ENCODE peak calls at places on chromosomes 13 and 19, in eight cellular contexts. One of them, this sample, is unnamed.

GRCh38 chr13:50107205-50107604 is 92.0 kb downstream of the KCNRG start:
- DNase-seq in hepatocyte: no peak
- DNase-seq in neural progenitor cell: no peak
- DNase-seq in OCI-LY7: no peak
- DNase-seq in HCT116: no peak
- DNase-seq in SK-N-SH: no peak
- DNase-seq in PC-3: no peak
- DNase-seq in GM23338: peak
- DNase-seq in this sample: no peak

GRCh38 chr13:37868691-37869505 is 674 bp downstream of the TRPC4 start:
- DNase-seq in hepatocyte: peak
- DNase-seq in neural progenitor cell: peak
- DNase-seq in OCI-LY7: no peak
- DNase-seq in HCT116: no peak
- DNase-seq in SK-N-SH: no peak
- DNase-seq in PC-3: no peak
- DNase-seq in GM23338: peak
- DNase-seq in this sample: no peak

GRCh38 chr13:32164622-32165268 is 133.2 kb downstream of the FRY start:
- DNase-seq in hepatocyte: peak
- DNase-seq in neural progenitor cell: peak
- DNase-seq in OCI-LY7: peak
- DNase-seq in HCT116: peak
- DNase-seq in SK-N-SH: peak
- DNase-seq in PC-3: peak
- DNase-seq in GM23338: peak
- DNase-seq in this sample: peak

GRCh38 chr19:1244693-1245451 is 3.3 kb downstream of the ATP5F1D start:
- DNase-seq in hepatocyte: peak
- DNase-seq in neural progenitor cell: no peak
- DNase-seq in OCI-LY7: no peak
- DNase-seq in HCT116: no peak
- DNase-seq in SK-N-SH: no peak
- DNase-seq in PC-3: no peak
- DNase-seq in GM23338: no peak
- DNase-seq in this sample: no peak

GRCh38 chr13:64164435-64164834 is 2748.8 kb upstream of the PCDH20 start:
- DNase-seq in hepatocyte: no peak
- DNase-seq in neural progenitor cell: no peak
- DNase-seq in OCI-LY7: no peak
- DNase-seq in HCT116: no peak
- DNase-seq in SK-N-SH: no peak
- DNase-seq in PC-3: no peak
- DNase-seq in GM23338: no peak
- DNase-seq in this sample: no peak

GRCh38 chr19:52685811-52686210 is 47.7 kb upstream of the ZNF83 start:
- DNase-seq in hepatocyte: no peak
- DNase-seq in neural progenitor cell: no peak
- DNase-seq in OCI-LY7: no peak
- DNase-seq in HCT116: no peak
- DNase-seq in SK-N-SH: no peak
- DNase-seq in PC-3: peak
- DNase-seq in GM23338: no peak
- DNase-seq in this sample: no peak

GRCh38 chr19:54035215-54036178 is 28.2 kb downstream of the VSTM1 start:
- DNase-seq in hepatocyte: no peak
- DNase-seq in neural progenitor cell: peak
- DNase-seq in OCI-LY7: no peak
- DNase-seq in HCT116: no peak
- DNase-seq in SK-N-SH: no peak
- DNase-seq in PC-3: peak
- DNase-seq in GM23338: peak
- DNase-seq in this sample: no peak

GRCh38 chr13:93260591-93260990 is 34.0 kb downstream of the GPC6 start:
- DNase-seq in hepatocyte: no peak
- DNase-seq in neural progenitor cell: no peak
- DNase-seq in OCI-LY7: no peak
- DNase-seq in HCT116: no peak
- DNase-seq in SK-N-SH: no peak
- DNase-seq in PC-3: peak
- DNase-seq in GM23338: no peak
- DNase-seq in this sample: no peak

GRCh38 chr19:33063356-33064116 is 1.2 kb downstream of the RHPN2 start:
- DNase-seq in hepatocyte: peak
- DNase-seq in neural progenitor cell: peak
- DNase-seq in OCI-LY7: peak
- DNase-seq in HCT116: no peak
- DNase-seq in SK-N-SH: peak
- DNase-seq in PC-3: peak
- DNase-seq in GM23338: peak
- DNase-seq in this sample: peak

GRCh38 chr13:45897562-45897961 is 46.0 kb upstream of the SIAH3 start:
- DNase-seq in hepatocyte: no peak
- DNase-seq in neural progenitor cell: no peak
- DNase-seq in OCI-LY7: no peak
- DNase-seq in HCT116: no peak
- DNase-seq in SK-N-SH: no peak
- DNase-seq in PC-3: no peak
- DNase-seq in GM23338: no peak
- DNase-seq in this sample: no peak

GRCh38 chr13:45895880-45896279 is 44.3 kb upstream of the SIAH3 start:
- DNase-seq in hepatocyte: no peak
- DNase-seq in neural progenitor cell: no peak
- DNase-seq in OCI-LY7: no peak
- DNase-seq in HCT116: no peak
- DNase-seq in SK-N-SH: no peak
- DNase-seq in PC-3: no peak
- DNase-seq in GM23338: no peak
- DNase-seq in this sample: no peak
- TF ChIP-seq EZH2phosphoT487 in hepatocyte: no peak
- TF ChIP-seq EZH2phosphoT487 in neural progenitor cell: no peak
- TF ChIP-seq EZH2phosphoT487 in OCI-LY7: no peak
- TF ChIP-seq EZH2phosphoT487 in HCT116: no peak
- TF ChIP-seq EZH2phosphoT487 in SK-N-SH: no peak
- TF ChIP-seq EZH2phosphoT487 in PC-3: no peak
- TF ChIP-seq EZH2phosphoT487 in GM23338: no peak
- TF ChIP-seq EZH2phosphoT487 in this sample: no peak

GRCh38 chr19:7142771-7143170 is 73.3 kb downstream of the ZNF557 start:
- DNase-seq in hepatocyte: no peak
- DNase-seq in neural progenitor cell: no peak
- DNase-seq in OCI-LY7: no peak
- DNase-seq in HCT116: no peak
- DNase-seq in SK-N-SH: no peak
- DNase-seq in PC-3: no peak
- DNase-seq in GM23338: no peak
- DNase-seq in this sample: no peak
- TF ChIP-seq CTCF in hepatocyte: no peak
- TF ChIP-seq CTCF in neural progenitor cell: no peak
- TF ChIP-seq CTCF in OCI-LY7: no peak
- TF ChIP-seq CTCF in HCT116: no peak
- TF ChIP-seq CTCF in SK-N-SH: no peak
- TF ChIP-seq CTCF in PC-3: no peak
- TF ChIP-seq CTCF in GM23338: no peak
- TF ChIP-seq CTCF in this sample: no peak

GRCh38 chr13:30353060-30353459 is 45.7 kb upstream of the KATNAL1 start:
- DNase-seq in hepatocyte: no peak
- DNase-seq in neural progenitor cell: no peak
- DNase-seq in OCI-LY7: no peak
- DNase-seq in HCT116: no peak
- DNase-seq in SK-N-SH: no peak
- DNase-seq in PC-3: no peak
- DNase-seq in GM23338: no peak
- DNase-seq in this sample: no peak

GRCh38 chr13:30354481-30355404 is 47.4 kb upstream of the KATNAL1 start:
- DNase-seq in hepatocyte: peak
- DNase-seq in neural progenitor cell: no peak
- DNase-seq in OCI-LY7: peak
- DNase-seq in HCT116: no peak
- DNase-seq in SK-N-SH: no peak
- DNase-seq in PC-3: no peak
- DNase-seq in GM23338: no peak
- DNase-seq in this sample: no peak

GRCh38 chr13:30355839-30356238 is 48.5 kb upstream of the KATNAL1 start:
- DNase-seq in hepatocyte: no peak
- DNase-seq in neural progenitor cell: no peak
- DNase-seq in OCI-LY7: no peak
- DNase-seq in HCT116: no peak
- DNase-seq in SK-N-SH: no peak
- DNase-seq in PC-3: no peak
- DNase-seq in GM23338: no peak
- DNase-seq in this sample: no peak

GRCh38 chr13:30353601-30354000 is 46.2 kb upstream of the KATNAL1 start:
- DNase-seq in hepatocyte: no peak
- DNase-seq in neural progenitor cell: no peak
- DNase-seq in OCI-LY7: no peak
- DNase-seq in HCT116: no peak
- DNase-seq in SK-N-SH: no peak
- DNase-seq in PC-3: no peak
- DNase-seq in GM23338: no peak
- DNase-seq in this sample: no peak

GRCh38 chr13:30355405-30355741 is 48.0 kb upstream of the KATNAL1 start:
- DNase-seq in hepatocyte: peak
- DNase-seq in neural progenitor cell: peak
- DNase-seq in OCI-LY7: peak
- DNase-seq in HCT116: no peak
- DNase-seq in SK-N-SH: peak
- DNase-seq in PC-3: no peak
- DNase-seq in GM23338: peak
- DNase-seq in this sample: no peak
- TF ChIP-seq EZH2phosphoT487 in hepatocyte: no peak
- TF ChIP-seq EZH2phosphoT487 in neural progenitor cell: no peak
- TF ChIP-seq EZH2phosphoT487 in OCI-LY7: no peak
- TF ChIP-seq EZH2phosphoT487 in HCT116: no peak
- TF ChIP-seq EZH2phosphoT487 in SK-N-SH: no peak
- TF ChIP-seq EZH2phosphoT487 in PC-3: no peak
- TF ChIP-seq EZH2phosphoT487 in GM23338: no peak
- TF ChIP-seq EZH2phosphoT487 in this sample: no peak

GRCh38 chr19:40599331-40600085 is 1.7 kb upstream of the LTBP4 start:
- DNase-seq in hepatocyte: no peak
- DNase-seq in neural progenitor cell: peak
- DNase-seq in OCI-LY7: no peak
- DNase-seq in HCT116: no peak
- DNase-seq in SK-N-SH: no peak
- DNase-seq in PC-3: peak
- DNase-seq in GM23338: peak
- DNase-seq in this sample: no peak

GRCh38 chr19:40596608-40597328 is 4.4 kb upstream of the LTBP4 start:
- DNase-seq in hepatocyte: peak
- DNase-seq in neural progenitor cell: peak
- DNase-seq in OCI-LY7: no peak
- DNase-seq in HCT116: peak
- DNase-seq in SK-N-SH: peak
- DNase-seq in PC-3: peak
- DNase-seq in GM23338: peak
- DNase-seq in this sample: no peak

GRCh38 chr19:40598918-40599307 is 2.3 kb upstream of the LTBP4 start:
- DNase-seq in hepatocyte: no peak
- DNase-seq in neural progenitor cell: no peak
- DNase-seq in OCI-LY7: no peak
- DNase-seq in HCT116: no peak
- DNase-seq in SK-N-SH: no peak
- DNase-seq in PC-3: no peak
- DNase-seq in GM23338: no peak
- DNase-seq in this sample: no peak

GRCh38 chr19:40597329-40597838 is 3.8 kb upstream of the LTBP4 start:
- DNase-seq in hepatocyte: no peak
- DNase-seq in neural progenitor cell: no peak
- DNase-seq in OCI-LY7: no peak
- DNase-seq in HCT116: no peak
- DNase-seq in SK-N-SH: no peak
- DNase-seq in PC-3: no peak
- DNase-seq in GM23338: no peak
- DNase-seq in this sample: no peak

GRCh38 chr19:40598121-40598917 is 2.9 kb upstream of the LTBP4 start:
- DNase-seq in hepatocyte: peak
- DNase-seq in neural progenitor cell: peak
- DNase-seq in OCI-LY7: peak
- DNase-seq in HCT116: peak
- DNase-seq in SK-N-SH: peak
- DNase-seq in PC-3: peak
- DNase-seq in GM23338: peak
- DNase-seq in this sample: peak
- TF ChIP-seq CTCF in hepatocyte: peak
- TF ChIP-seq CTCF in neural progenitor cell: peak
- TF ChIP-seq CTCF in OCI-LY7: peak
- TF ChIP-seq CTCF in HCT116: peak
- TF ChIP-seq CTCF in SK-N-SH: peak
- TF ChIP-seq CTCF in PC-3: peak
- TF ChIP-seq CTCF in GM23338: peak
- TF ChIP-seq CTCF in this sample: peak

DNA sequence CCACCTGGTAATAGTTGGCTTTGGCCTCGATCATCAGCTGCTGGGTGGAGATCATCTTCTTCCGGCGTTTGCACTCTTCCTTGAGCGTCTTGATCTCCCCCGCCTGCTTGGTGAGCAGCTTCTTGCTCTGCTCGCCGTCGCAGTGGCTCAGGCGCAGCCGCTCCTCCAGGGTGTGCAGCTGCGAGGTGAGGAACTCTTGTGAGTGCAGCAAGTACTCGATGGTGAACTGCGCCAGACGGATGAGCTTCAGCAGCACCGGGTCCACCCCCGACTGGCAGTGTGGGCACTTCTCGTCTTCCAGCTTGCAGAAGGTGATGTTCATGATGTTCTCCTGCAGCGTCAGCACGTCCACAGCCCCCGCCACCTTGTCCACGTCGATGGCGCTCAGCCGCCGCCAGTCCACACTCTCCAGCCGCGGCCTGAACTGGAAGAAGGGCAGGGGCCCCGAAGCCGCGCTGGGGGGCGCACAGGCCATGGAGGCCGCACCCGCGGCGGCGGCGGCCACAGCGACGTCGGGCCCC is 3.2 kb downstream of the DZIP1 start:
- DNase-seq in hepatocyte: peak
- DNase-seq in neural progenitor cell: peak
- DNase-seq in OCI-LY7: no peak
- DNase-seq in HCT116: no peak
- DNase-seq in SK-N-SH: no peak
- DNase-seq in PC-3: no peak
- DNase-seq in GM23338: peak
- DNase-seq in this sample: no peak
- TF ChIP-seq EZH2phosphoT487 in hepatocyte: no peak
- TF ChIP-seq EZH2phosphoT487 in neural progenitor cell: no peak
- TF ChIP-seq EZH2phosphoT487 in OCI-LY7: no peak
- TF ChIP-seq EZH2phosphoT487 in HCT116: no peak
- TF ChIP-seq EZH2phosphoT487 in SK-N-SH: no peak
- TF ChIP-seq EZH2phosphoT487 in PC-3: no peak
- TF ChIP-seq EZH2phosphoT487 in GM23338: no peak
- TF ChIP-seq EZH2phosphoT487 in this sample: no peak

This sample was measured in MM.1S.